ENCODE peak calls at places on chromosomes 11 and 22, in four cellular contexts. L is sigmoid colon, J is transverse colon, N is endothelial cell. X is an unnamed sample.

GRCh38 chr11:129613076-129613475 is 202.6 kb upstream of the TMEM45B start:
- DNase-seq in N (no peak), L (no peak), J (no peak), X (no peak)

GRCh38 chr11:32053151-32053550 is 37.7 kb upstream of the RCN1 start:
- DNase-seq in L (no peak), N (no peak), J (no peak), X (no peak)

GRCh38 chr11:79078999-79079398 is 361.8 kb downstream of the TENM4 start:
- DNase-seq in N (no peak), L (no peak), J (no peak), X (no peak)

GRCh38 chr11:110763249-110764011 is 51.2 kb upstream of the ARHGAP20 start:
- DNase-seq in L (no peak), J (peak), N (no peak), X (peak)

GRCh38 chr11:102293873-102294601 is 23.2 kb upstream of the BIRC3 start:
- DNase-seq in N (no peak), L (no peak), J (no peak), X (no peak)

GRCh38 chr22:25202290-25202921 is 2.7 kb downstream of the CRYBB3 start:
- DNase-seq in N (peak), J (peak), L (no peak), X (peak)

GRCh38 chr11:83895516-83895915 is 609.3 kb upstream of the CCDC90B start:
- DNase-seq in N (peak), L (no peak), J (no peak), X (no peak)

GRCh38 chr11:46272816-46273427 is 4.5 kb upstream of the CREB3L1 start:
- DNase-seq in L (peak), N (no peak), J (peak), X (peak)

GRCh38 chr11:9569588-9570164 is 3.8 kb upstream of the WEE1 start:
- DNase-seq in L (no peak), J (no peak), N (no peak), X (no peak)

GRCh38 chr11:67024410-67024809 is 1.5 kb downstream of the SYT12 start:
- DNase-seq in L (no peak), J (no peak), N (no peak), X (no peak)

GRCh38 chr11:123560001-123560400 is 94.4 kb downstream of the SCN3B start:
- DNase-seq in L (peak), J (no peak), N (no peak), X (peak)

GRCh38 chr11:75350743-75351540 is 519 bp downstream of the ARRB1 start:
- DNase-seq in N (peak), L (peak), J (peak), X (peak)

GRCh38 chr22:44020981-44021380 is 3.1 kb upstream of the PARVB start:
- DNase-seq in L (no peak), J (no peak), N (no peak), X (no peak)

GRCh38 chr11:2779981-2780849 is 80.4 kb upstream of the KCNQ1OT1 start:
- DNase-seq in N (peak), L (peak), J (peak), X (peak)

GRCh38 chr11:27274854-27275395 is 88.1 kb downstream of the CCDC34 start:
- DNase-seq in J (no peak), L (no peak), N (no peak), X (no peak)

GRCh38 chr22:33579448-33580093 is 340.7 kb downstream of the LARGE1 start:
- DNase-seq in N (peak), J (peak), L (peak), X (peak)

GRCh38 chr22:48630848-48631247 is 1196.8 kb downstream of the BRD1 start:
- DNase-seq in N (no peak), L (no peak), J (no peak), X (no peak)

GRCh38 chr22:27380826-27381225 is 420.7 kb downstream of the MN1 start:
- DNase-seq in L (no peak), J (no peak), N (no peak), X (no peak)

GRCh38 chr22:29030016-29030617 is 31.5 kb downstream of the C22orf31 start:
- DNase-seq in N (no peak), L (no peak), J (no peak), X (peak)

GRCh38 chr11:87501388-87501787 is 463.7 kb downstream of the TMEM135 start:
- DNase-seq in L (no peak), N (no peak), J (no peak), X (no peak)

DNA sequence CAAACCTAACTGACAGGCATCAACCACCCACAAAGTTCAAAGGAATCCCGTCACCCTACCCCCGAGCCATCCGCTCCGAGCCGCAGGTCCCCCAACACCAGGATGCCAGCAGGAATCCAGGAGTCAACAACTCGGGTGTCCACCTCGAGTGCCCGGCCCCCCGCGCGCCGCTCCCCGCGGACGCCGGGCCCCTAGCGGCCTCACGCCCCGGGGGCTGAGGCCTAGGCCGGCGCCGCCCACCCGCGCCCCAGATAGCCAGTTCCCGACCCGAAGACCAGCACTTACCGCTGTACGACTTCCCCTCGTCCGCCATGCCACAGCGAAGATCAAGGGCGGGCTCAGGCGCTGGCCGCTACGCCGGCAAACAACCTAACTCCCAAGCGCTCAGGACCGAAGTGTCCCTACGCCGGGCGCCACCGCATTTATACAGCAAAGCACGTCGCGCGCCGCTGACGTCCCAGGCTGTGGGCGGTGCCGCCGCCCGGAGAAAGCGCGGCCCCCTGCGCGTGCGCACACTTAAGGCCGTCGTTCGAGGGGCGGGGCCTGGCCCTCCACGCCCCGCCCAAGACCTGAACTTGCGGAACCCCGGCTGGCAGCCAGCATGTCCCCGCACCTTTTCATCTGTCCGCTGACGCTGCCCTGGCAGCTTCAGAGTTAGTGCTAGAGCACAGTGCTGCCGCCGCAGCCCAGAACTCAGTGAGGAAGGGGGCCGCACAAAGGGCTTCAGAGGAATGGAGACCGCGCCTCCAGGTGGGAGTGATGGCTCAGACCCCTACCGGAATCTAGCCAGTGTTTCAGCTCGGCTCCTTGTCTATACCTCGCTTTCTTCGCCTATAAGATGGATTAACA is at the start of gene NXF1:
- DNase-seq in L (peak), N (peak), J (peak), X (peak)
- TF ChIP-seq CTCF in L (no peak), N (no peak), J (peak), X (no peak)

GRCh38 chr11:126062679-126063509 is at the start of gene CDON:
- DNase-seq in N (peak), L (peak), J (peak), X (peak)
- TF ChIP-seq CTCF in N (no peak), L (no peak), J (no peak), X (peak)

GRCh38 chr11:65637794-65638317 is at the start of gene SIPA1:
- DNase-seq in L (peak), N (peak), J (peak), X (peak)
- TF ChIP-seq CTCF in L (no peak), N (peak), J (no peak), X (no peak)

GRCh38 chr22:41285820-41286638 is at the start of gene RANGAP1:
- DNase-seq in J (peak), N (peak), L (peak), X (peak)
- TF ChIP-seq CTCF in J (peak), N (no peak), L (no peak), X (no peak)

DNA sequence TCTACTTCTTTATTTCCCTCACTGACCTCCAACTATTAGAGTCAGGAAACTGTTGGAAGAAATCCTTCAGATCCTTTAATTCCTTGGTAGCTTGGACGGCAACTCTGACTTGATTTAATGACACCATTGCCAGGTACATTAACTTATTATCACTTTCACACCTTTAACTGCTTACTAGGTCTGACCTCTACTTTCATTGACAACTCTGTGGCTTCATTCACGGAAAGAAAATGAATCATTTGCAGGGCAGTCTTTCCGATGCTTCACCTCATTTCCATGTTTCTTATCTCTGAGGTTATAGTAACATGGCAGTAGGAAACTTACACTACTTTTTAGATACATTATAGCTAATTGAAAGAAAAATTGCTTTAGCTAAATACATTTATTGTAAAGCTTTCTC is 82.6 kb upstream of the PDGFD start:
- DNase-seq in N (no peak), L (no peak), J (no peak), X (no peak)
- TF ChIP-seq CTCF in N (no peak), L (no peak), J (no peak), X (no peak)

DNA sequence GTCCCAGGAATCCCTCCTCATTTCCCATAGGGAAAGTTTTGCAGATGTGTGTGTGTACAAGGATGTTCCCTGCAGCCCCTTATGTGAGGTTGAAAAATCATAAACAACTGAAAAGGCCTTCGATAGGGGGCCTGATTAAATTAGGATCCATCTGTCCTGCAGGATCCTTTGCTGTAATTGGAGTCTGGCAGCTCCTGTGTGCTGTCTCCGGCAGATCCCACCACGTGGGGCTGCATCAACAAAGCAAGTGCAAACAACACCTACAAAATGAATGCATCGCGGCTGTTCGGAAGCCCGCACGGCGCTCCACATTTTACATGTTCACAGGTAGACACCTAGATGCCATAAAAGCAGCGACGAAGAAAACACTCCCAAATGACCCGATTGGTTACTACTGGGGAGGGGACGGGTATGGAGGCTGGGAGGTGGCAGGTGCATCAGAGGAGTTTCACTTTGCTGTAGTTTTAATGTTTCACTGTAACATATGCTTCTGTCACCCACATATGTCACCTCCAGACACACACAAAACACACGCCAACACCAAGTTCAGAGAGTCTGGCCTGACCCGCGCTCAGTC is 52.2 kb downstream of the NFAM1 start:
- DNase-seq in J (no peak), N (no peak), L (no peak), X (no peak)
- TF ChIP-seq CTCF in J (no peak), N (no peak), L (no peak), X (no peak)

GRCh38 chr22:39562839-39563489 is 7.6 kb upstream of the CACNA1I start:
- DNase-seq in J (no peak), N (no peak), L (no peak), X (no peak)
- TF ChIP-seq CTCF in J (no peak), N (no peak), L (no peak), X (no peak)

DNA sequence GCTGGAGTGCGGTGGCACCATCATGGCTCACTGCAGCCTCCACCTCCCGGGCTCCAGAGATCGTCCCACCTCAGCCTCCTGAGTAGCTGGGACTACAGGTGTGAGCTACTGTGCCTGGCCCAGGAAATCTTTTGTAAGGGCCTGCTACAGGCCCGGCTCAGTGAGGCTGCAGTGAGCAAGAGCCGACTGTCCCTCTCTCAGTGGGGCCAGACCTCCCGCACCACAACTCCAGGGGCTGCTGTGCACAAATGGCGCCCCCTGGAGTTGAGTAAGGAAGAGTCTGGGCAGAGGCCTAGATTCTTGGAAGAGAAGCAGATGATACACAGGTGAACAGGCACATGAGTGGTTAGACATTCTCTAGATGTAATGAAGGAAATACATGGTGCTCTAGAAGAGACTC is 7.0 kb downstream of the SERHL2 start:
- DNase-seq in J (no peak), L (no peak), N (peak), X (no peak)
- TF ChIP-seq CTCF in J (peak), L (no peak), N (peak), X (no peak)